ENCODE peak calls at places on chromosomes 5 and 9, in eight cellular contexts. B, N, S, V, W, D, J and M are unnamed samples. For H3K27me3, the result is how much of the 10 kb centered on the place peaks cover.

GRCh38 chr9:101498323-101498722 is 35.3 kb upstream of the RNF20 start:
- DNase-seq in B (no peak), N (no peak), S (no peak), V (no peak), W (no peak), D (no peak), J (no peak), M (no peak)

GRCh38 chr5:39948867-39949468 is 524.2 kb upstream of the DAB2 start:
- DNase-seq in B (peak), N (peak), S (peak), V (peak), W (peak), D (peak), J (peak), M (no peak)

GRCh38 chr9:3088166-3088702 is 244.3 kb upstream of the PUM3 start:
- DNase-seq in B (peak), N (no peak), S (no peak), V (no peak), W (no peak), D (no peak), J (no peak), M (no peak)

GRCh38 chr5:172185096-172185461 is 2.9 kb downstream of the STK10 start:
- DNase-seq in B (no peak), N (no peak), S (no peak), V (no peak), W (no peak), D (no peak), J (no peak), M (no peak)

GRCh38 chr5:14364096-14364495 is 217.5 kb upstream of the OTULINL start:
- DNase-seq in B (no peak), N (no peak), S (no peak), V (peak), W (no peak), D (no peak), J (peak), M (no peak)

GRCh38 chr9:14346301-14346721 is 32.4 kb upstream of the NFIB start:
- DNase-seq in B (peak), N (no peak), S (no peak), V (peak), W (no peak), D (no peak), J (no peak), M (no peak)

GRCh38 chr5:21810737-21811316 is 1042.3 kb downstream of the CDH12 start:
- DNase-seq in B (peak), N (no peak), S (no peak), V (no peak), W (no peak), D (peak), J (peak), M (no peak)

GRCh38 chr9:800561-800960 is 40.9 kb upstream of the DMRT1 start:
- DNase-seq in B (no peak), N (no peak), S (no peak), V (no peak), W (no peak), D (no peak), J (peak), M (no peak)

GRCh38 chr5:149796025-149796424 is 65.9 kb downstream of the PPARGC1B start:
- DNase-seq in B (no peak), N (no peak), S (no peak), V (no peak), W (no peak), D (no peak), J (no peak), M (no peak)

GRCh38 chr9:33220681-33221567 is 19.0 kb upstream of the SPINK4 start:
- DNase-seq in B (no peak), N (no peak), S (no peak), V (no peak), W (no peak), D (no peak), J (no peak), M (no peak)

GRCh38 chr5:42642006-42642405 is 114.6 kb upstream of the CCDC152 start:
- DNase-seq in B (no peak), N (no peak), S (no peak), V (no peak), W (no peak), D (no peak), J (no peak), M (no peak)

GRCh38 chr9:78973906-78974305 is 597.9 kb upstream of the TLE4 start:
- DNase-seq in B (peak), N (no peak), S (no peak), V (no peak), W (no peak), D (no peak), J (peak), M (no peak)

GRCh38 chr9:2623046-2623865 is 1.7 kb downstream of the VLDLR start:
- DNase-seq in B (peak), N (peak), S (peak), V (peak), W (no peak), D (peak), J (peak), M (no peak)

GRCh38 chr5:38640012-38640395 is 83.6 kb upstream of the LIFR start:
- DNase-seq in B (no peak), N (no peak), S (no peak), V (no peak), W (no peak), D (no peak), J (no peak), M (no peak)

GRCh38 chr5:14149672-14150053 is 6.5 kb downstream of the TRIO start:
- DNase-seq in B (no peak), N (no peak), S (no peak), V (no peak), W (no peak), D (no peak), J (no peak), M (no peak)

GRCh38 chr5:44638286-44638869 is 170.4 kb upstream of the MRPS30 start:
- DNase-seq in B (peak), N (no peak), S (no peak), V (no peak), W (no peak), D (no peak), J (no peak), M (no peak)

GRCh38 chr5:59342181-59342580 is 551.3 kb downstream of the PDE4D start:
- DNase-seq in B (no peak), N (no peak), S (no peak), V (peak), W (no peak), D (no peak), J (no peak), M (no peak)

GRCh38 chr5:138726848-138727247 is 26.4 kb upstream of the CTNNA1 start:
- DNase-seq in B (no peak), N (no peak), S (no peak), V (no peak), W (no peak), D (no peak), J (no peak), M (no peak)

GRCh38 chr5:138724470-138725146 is 28.6 kb upstream of the CTNNA1 start:
- DNase-seq in B (peak), N (no peak), S (no peak), V (no peak), W (no peak), D (no peak), J (no peak), M (no peak)

GRCh38 chr5:138722518-138722917 is 30.7 kb upstream of the CTNNA1 start:
- DNase-seq in B (no peak), N (no peak), S (no peak), V (no peak), W (no peak), D (no peak), J (no peak), M (no peak)

GRCh38 chr5:138725153-138725884 is 27.9 kb upstream of the CTNNA1 start:
- DNase-seq in B (peak), N (peak), S (no peak), V (peak), W (no peak), D (peak), J (peak), M (peak)

DNA sequence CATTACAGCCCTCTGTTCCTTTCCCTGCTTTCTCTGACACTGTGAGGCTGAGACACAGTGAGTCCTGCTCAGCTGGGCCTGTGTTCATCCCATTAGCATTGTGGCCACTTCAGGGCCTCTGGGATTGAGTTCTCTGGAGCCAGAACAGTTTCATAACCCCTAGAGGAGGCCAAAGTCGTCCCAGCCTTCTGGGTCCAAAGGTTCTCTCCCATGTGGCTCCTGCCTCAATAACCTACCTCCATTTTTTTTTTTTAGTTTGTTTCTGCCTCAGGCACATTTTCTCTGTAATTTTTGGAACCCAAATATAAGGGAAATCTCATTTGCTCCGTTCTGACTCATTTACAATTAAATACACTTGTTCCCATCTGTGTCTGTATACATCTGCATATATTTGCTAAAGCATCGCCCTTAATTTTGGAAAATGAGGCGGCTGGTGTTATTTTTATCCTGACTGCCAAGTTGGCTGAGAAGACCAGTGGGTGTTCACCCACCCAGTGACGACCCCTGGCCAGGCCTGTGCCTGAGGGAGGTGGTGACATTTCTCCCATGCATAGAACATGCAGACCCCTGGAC is 27.3 kb upstream of the CTNNA1 start:
- DNase-seq in B (no peak), N (peak), S (no peak), V (no peak), W (no peak), D (peak), J (no peak), M (no peak)
- H3K4me3 ChIP-seq in B (no peak), N (no peak), S (no peak), V (no peak), W (no peak), D (peak), J (no peak), M (peak)

DNA sequence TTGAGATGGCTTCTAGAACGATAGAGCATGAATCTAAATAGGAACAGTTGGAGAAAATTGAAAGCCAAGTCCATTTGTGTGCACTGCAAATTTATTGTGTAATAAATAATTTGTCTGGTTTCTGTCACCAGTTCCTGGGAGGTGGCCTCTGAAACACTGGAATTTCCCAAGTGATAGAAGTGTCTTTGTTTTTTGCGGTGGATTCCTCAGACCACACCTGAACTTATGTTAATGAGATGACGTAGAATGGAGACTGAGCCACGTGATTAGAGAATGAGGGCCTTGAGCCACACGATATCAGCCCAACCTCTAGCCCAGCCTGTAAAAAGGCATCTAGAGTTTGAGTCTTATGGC is 105.1 kb downstream of the MSX2 start:
- DNase-seq in B (no peak), N (no peak), S (no peak), V (no peak), W (no peak), D (no peak), J (no peak), M (no peak)
- H3K27me3 ChIP-seq in B (under half), N (under half), S (under half), V (under half), W (under half), D (under half), J (under half), M (under half)

GRCh38 chr9:22073349-22073748 is 64.2 kb upstream of the CDKN2B start:
- DNase-seq in B (no peak), N (no peak), S (no peak), V (no peak), W (no peak), D (no peak), J (no peak), M (no peak)

GRCh38 chr9:22079873-22080341 is 70.8 kb upstream of the CDKN2B start:
- DNase-seq in B (no peak), N (no peak), S (no peak), V (no peak), W (no peak), D (no peak), J (no peak), M (no peak)

DNA sequence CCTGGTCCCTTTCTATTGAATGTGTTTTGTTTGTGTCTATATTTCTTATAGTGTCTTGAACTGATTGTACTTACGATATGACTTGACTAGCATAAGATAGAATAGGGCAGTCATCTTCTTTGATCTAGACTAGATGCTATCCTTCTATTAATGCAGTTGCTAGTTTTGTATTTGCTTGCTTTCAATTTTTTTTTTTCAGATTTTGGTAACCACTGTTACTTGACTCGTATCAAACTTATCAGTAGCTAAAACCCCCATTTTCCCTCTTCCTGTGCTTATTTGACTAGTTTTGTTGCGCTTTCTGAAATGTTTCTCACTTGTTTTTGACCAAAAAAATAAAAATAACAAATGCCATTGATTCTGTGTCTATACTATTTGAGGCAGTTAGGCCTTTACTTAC is 69.0 kb upstream of the CDKN2B start:
- DNase-seq in B (no peak), N (no peak), S (no peak), V (no peak), W (no peak), D (no peak), J (no peak), M (no peak)
- H3K27ac ChIP-seq in B (no peak), N (no peak), S (no peak), V (no peak), W (no peak), D (no peak), J (no peak), M (no peak)

GRCh38 chr5:179794575-179794974 is 789 bp downstream of the LTC4S start:
- DNase-seq in B (no peak), N (no peak), S (no peak), V (no peak), W (no peak), D (no peak), J (no peak), M (no peak)
- H3K4me3 ChIP-seq in B (no peak), N (no peak), S (no peak), V (no peak), W (peak), D (no peak), J (no peak), M (peak)

GRCh38 chr5:134526483-134527155 is 1.1 kb downstream of the JADE2 start:
- DNase-seq in B (peak), N (peak), S (peak), V (peak), W (peak), D (peak), J (no peak), M (no peak)
- H3K27me3 ChIP-seq in B (under half), N (under half), S (under half), V (under half), W (under half), D (under half), J (under half), M (under half)

DNA sequence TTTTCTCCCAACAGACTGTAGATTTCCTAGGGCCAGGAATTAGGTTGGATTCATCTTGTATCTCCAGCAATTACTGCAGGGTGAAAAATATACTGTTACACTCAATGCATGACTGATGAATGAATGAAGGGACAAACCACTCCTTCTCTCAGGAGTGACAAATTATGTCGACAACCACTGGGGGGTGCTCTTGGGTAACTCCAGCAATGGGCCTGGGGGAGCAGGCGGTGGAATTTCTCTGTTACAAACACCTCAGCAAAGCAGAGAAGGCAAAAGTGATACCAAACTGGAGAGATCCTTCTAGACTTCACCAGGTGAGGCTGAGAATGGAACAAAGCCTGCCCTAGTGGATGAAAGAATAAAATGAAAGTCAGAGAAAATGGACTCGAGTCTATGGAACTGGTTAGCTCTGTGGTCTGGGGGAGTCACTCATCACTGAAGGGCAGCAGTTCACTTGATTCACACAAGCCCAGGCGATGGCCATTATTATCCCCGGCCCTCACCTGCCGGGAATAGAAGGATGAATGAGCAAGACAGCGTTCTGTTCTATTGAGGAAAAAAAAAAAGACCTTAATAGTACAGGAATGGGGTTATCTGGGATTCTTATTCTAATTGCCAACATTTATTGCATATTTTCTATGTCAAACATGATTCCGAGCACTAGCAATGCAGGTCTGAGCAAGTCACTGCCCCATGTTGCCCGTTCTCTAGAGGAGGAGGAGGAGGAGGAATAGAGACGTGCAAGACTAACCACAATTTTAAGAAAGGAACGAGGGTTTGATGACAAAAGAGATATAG is 341.1 kb downstream of the ASTN2 start:
- DNase-seq in B (peak), N (no peak), S (no peak), V (peak), W (no peak), D (peak), J (peak), M (no peak)
- H3K27ac ChIP-seq in B (no peak), N (no peak), S (no peak), V (no peak), W (no peak), D (no peak), J (no peak), M (no peak)

GRCh38 chr9:18874069-18874468 is 158.9 kb downstream of the SAXO1 start:
- DNase-seq in B (no peak), N (no peak), S (no peak), V (no peak), W (no peak), D (no peak), J (no peak), M (no peak)
- H3K4me3 ChIP-seq in B (no peak), N (no peak), S (no peak), V (no peak), W (no peak), D (no peak), J (no peak), M (no peak)

GRCh38 chr5:96662725-96663513 is 743 bp downstream of the CAST start:
- DNase-seq in B (peak), N (peak), S (peak), V (peak), W (peak), D (peak), J (peak), M (peak)
- H3K27me3 ChIP-seq in B (under half), N (under half), S (under half), V (under half), W (under half), D (under half), J (under half), M (under half)